ENCODE peak calls at places on chromosomes 1 and 21, in five cellular contexts. D is fibroblast of lung, Z is stomach, L is Panc1, U is GM23248. M is an unnamed sample.

GRCh38 chr1:26408604-26409003 is 2.0 kb upstream of the LIN28A start:
- DNase-seq in D (peak; percentile 62), Z (peak; percentile 68), L (no peak), U (peak; percentile 80), M (peak; percentile 70)

GRCh38 chr21:45385549-45386050 is 19.4 kb upstream of the COL18A1 start:
- DNase-seq in U (no peak), Z (no peak), D (no peak), L (no peak), M (no peak)

GRCh38 chr1:32703479-32704291 is 1.1 kb upstream of the SYNC start:
- DNase-seq in Z (no peak), U (peak; percentile 94), L (no peak), D (peak; percentile 99), M (no peak)

GRCh38 chr1:29239142-29239541 is 2.8 kb downstream of the PTPRU start:
- DNase-seq in Z (no peak), L (no peak), U (peak; percentile 45), D (peak; percentile 35), M (no peak)

GRCh38 chr1:30988045-30988444 is 77.5 kb downstream of the PUM1 start:
- DNase-seq in L (no peak), D (no peak), U (peak; percentile 63), Z (no peak), M (no peak)

GRCh38 chr21:45517249-45518065 is 24.8 kb downstream of the SLC19A1 start:
- DNase-seq in L (no peak), Z (no peak), U (no peak), D (no peak), M (no peak)

GRCh38 chr21:38766987-38767722 is 38.6 kb upstream of the ETS2 start:
- DNase-seq in Z (peak; percentile 29), U (no peak), D (no peak), L (no peak), M (peak; percentile 60)

GRCh38 chr1:206117151-206117948 is at the start of gene AVPR1B:
- DNase-seq in Z (peak; percentile 56), L (no peak), D (peak; percentile 45), U (peak; percentile 68), M (peak; percentile 33)

GRCh38 chr1:156750932-156751723 is at the start of gene HDGF:
- DNase-seq in Z (peak; percentile 48), L (no peak), U (peak; percentile 73), D (peak; percentile 29), M (peak; percentile 50)

GRCh38 chr1:100463809-100464424 is 74.0 kb upstream of the GPR88 start:
- DNase-seq in Z (peak; percentile 63), D (peak; percentile 64), U (peak; percentile 83), L (no peak), M (peak; percentile 45)

DNA sequence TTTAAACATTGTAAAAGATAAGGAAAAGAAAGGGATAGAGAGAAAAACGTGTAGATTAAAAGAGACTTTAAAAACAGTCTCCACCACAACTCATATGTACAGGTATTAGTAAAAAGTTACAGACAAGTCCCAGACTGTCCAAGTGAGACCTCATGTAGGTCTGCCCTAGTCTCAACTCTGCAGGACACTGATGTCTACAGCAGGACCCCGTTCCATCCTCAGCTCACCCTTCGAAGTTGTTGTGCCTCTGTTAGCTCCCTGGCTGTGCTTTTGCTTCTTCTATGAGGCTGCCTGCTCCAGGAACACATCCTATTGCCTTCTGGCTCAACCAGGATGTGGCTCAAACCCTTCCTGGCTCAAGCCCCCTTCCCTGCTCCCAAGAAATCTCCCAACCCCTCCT is 72.9 kb upstream of the FBXO28 start:
- DNase-seq in Z (no peak), D (no peak), L (no peak), U (no peak), M (no peak)
- H3K4me1 ChIP-seq in Z (no peaks in the 10 kb centered on the region), D (peaks cover 3% of the 10 kb centered on the region), L (no peaks in the 10 kb centered on the region), U (no peaks in the 10 kb centered on the region), M (no peaks in the 10 kb centered on the region)

DNA sequence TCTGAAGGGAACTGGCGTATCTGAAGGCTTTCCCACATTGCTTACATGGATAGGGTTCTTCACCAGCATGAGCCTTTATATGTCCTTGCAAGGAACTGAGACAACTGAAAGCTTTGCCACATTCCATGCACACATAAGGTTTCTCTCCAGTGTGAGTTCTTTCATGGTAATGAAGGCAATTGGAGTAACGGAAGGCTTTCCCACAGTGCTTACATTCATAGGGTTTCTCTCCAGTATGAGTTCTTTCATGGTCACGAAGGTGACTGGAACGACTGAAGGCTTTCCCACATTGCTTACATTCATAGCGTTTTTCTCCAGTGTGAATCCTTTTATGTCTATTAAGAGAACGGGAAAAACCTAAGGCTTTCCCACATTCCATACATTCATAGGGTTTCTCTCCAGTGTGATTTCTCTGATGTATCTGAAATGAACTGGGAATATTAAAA is 15.0 kb downstream of the ZNF124 start:
- DNase-seq in D (no peak), U (peak; percentile 6), L (no peak), Z (no peak), M (no peak)
- H3K9me3 ChIP-seq in D (peaks cover 4% of the 10 kb centered on the region), U (peaks cover 8% of the 10 kb centered on the region), L (peaks cover 83% of the 10 kb centered on the region), Z (peaks cover 44% of the 10 kb centered on the region), M (peaks cover 29% of the 10 kb centered on the region)

GRCh38 chr1:36150296-36151132 is 1.2 kb upstream of the TRAPPC3 start:
- DNase-seq in Z (peak; percentile 94), D (peak; percentile 97), U (peak; percentile 99), L (peak; percentile 80), M (peak; percentile 93)
- H3K4me3 ChIP-seq in Z (peak overlapping the region; percentile 7), D (peak overlapping the region; percentile 5), U (peak overlapping the region; percentile 56), L (peak overlapping the region; percentile 37), M (peak overlapping the region; percentile 1)

DNA sequence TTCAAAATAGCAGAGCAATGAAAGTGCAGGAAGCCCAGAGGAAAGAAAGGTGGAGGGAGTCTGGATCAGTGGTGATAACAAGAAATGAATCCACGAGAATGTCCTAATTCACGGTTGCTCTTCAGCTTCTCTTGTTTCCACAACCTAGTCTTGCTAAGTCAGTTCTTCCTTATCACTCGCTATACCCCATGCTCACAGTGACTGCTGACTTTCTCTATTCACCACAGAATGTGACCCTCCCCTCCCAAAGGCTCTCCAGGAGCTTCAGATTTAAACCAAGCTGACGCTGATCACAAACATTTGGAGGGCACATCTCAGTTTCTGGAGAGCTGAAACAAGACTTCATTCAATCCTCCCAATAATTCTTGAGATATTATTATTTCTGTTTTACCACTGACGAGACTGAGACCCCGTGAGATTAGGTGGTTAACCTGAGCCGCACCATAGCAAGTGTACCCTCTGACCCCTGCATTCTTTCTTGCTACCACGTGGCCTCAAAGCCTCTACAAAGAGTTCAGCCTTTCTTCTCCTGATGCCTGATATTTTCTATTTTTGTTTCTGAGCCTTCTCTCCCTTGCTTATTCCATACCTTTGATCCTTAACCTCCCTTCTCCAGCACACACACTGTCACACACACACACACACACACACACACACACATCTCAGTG is 10.7 kb upstream of the CCN1 start:
- DNase-seq in L (no peak), U (no peak), D (peak; percentile 52), Z (no peak), M (no peak)
- H3K4me1 ChIP-seq in L (peaks cover 68% of the 10 kb centered on the region), U (peaks cover 88% of the 10 kb centered on the region), D (peaks cover 31% of the 10 kb centered on the region), Z (no peaks in the 10 kb centered on the region), M (no peaks in the 10 kb centered on the region)

GRCh38 chr21:21085206-21085605 is 87.0 kb downstream of the NCAM2 start:
- DNase-seq in Z (no peak), D (no peak), U (no peak), L (no peak), M (no peak)

GRCh38 chr21:21084179-21084578 is 86.0 kb downstream of the NCAM2 start:
- DNase-seq in D (peak; percentile 82), Z (no peak), U (no peak), L (no peak), M (no peak)
- H3K9me3 ChIP-seq in D (no peaks in the 10 kb centered on the region), Z (no peaks in the 10 kb centered on the region), U (no peaks in the 10 kb centered on the region), L (no peaks in the 10 kb centered on the region), M (no peaks in the 10 kb centered on the region)

GRCh38 chr1:198699167-198700015 is 60.6 kb downstream of the PTPRC start:
- DNase-seq in Z (peak; percentile 63), D (peak; percentile 52), U (peak; percentile 67), L (peak; percentile 43), M (peak; percentile 61)

GRCh38 chr1:198700396-198700795 is 61.6 kb downstream of the PTPRC start:
- DNase-seq in D (peak; percentile 39), Z (no peak), L (no peak), U (no peak), M (no peak)

GRCh38 chr1:198701766-198702539 is 63.1 kb downstream of the PTPRC start:
- DNase-seq in U (no peak), D (no peak), L (no peak), Z (no peak), M (no peak)

GRCh38 chr1:198700016-198700392 is 61.2 kb downstream of the PTPRC start:
- DNase-seq in Z (no peak), D (no peak), L (no peak), U (no peak), M (no peak)

GRCh38 chr1:198701250-198701649 is 62.4 kb downstream of the PTPRC start:
- DNase-seq in L (no peak), U (no peak), Z (no peak), D (no peak), M (no peak)
- H3K4me3 ChIP-seq in L (no peak overlapping the region), U (no peak overlapping the region), Z (no peak overlapping the region), D (no peak overlapping the region), M (no peak overlapping the region)

GRCh38 chr1:201900476-201900875 is 11.8 kb downstream of the SHISA4 start:
- DNase-seq in Z (no peak), L (no peak), D (no peak), U (no peak), M (no peak)
- H3K4me1 ChIP-seq in Z (peaks cover 4% of the 10 kb centered on the region), L (peaks cover 3% of the 10 kb centered on the region), D (peaks cover 44% of the 10 kb centered on the region), U (peaks cover 43% of the 10 kb centered on the region), M (no peaks in the 10 kb centered on the region)

GRCh38 chr1:104463126-104463697 is 713.5 kb downstream of the AMY1C start:
- DNase-seq in U (no peak), L (no peak), Z (no peak), D (no peak), M (no peak)
- H3K9me3 ChIP-seq in U (no peaks in the 10 kb centered on the region), L (peaks cover 18% of the 10 kb centered on the region), Z (peaks cover 9% of the 10 kb centered on the region), D (no peaks in the 10 kb centered on the region), M (no peaks in the 10 kb centered on the region)

DNA sequence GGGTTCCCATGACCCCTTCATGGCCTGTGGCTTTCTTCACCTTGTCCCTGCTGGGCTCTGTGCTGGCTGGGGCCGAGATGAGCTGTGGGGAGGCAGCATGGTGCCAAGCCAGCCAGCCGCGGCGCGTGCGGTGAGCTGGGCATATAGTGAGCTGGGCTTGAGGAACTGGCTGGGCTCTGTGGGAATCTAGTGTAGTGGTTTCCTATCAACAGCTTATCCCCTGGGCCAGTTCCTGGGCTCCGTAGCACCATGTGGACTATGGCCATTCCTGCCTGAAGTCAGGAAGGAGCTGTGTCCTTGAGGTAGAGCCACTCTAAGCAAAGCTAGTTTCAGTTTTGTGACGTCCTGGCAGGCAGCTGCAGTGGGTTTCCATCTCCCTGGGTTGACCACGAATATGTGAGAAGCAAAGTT is 1.8 kb downstream of the NCMAP start:
- DNase-seq in Z (peak; percentile 49), D (no peak), L (no peak), U (no peak), M (no peak)
- H3K4me3 ChIP-seq in Z (no peak overlapping the region), D (no peak overlapping the region), L (no peak overlapping the region), U (no peak overlapping the region), M (no peak overlapping the region)